ENCODE peak calls at places on chromosome 21, in six cellular contexts. N is aorta; V is stimulated activated CD4-positive, alpha-beta T cell treated with anti-CD3 and anti-CD28 coated beads, Interleukin-1b, Interleukin-23, amount 100 ng/mL, for 4 hours; O is Calu3; X is sigmoid colon; J is astrocyte of the spinal cord. H is an unnamed sample.

GRCh38 chr21:36602735-36603134 is 96.2 kb upstream of the SIM2 start:
- DNase-seq in N (no peak), J (no peak), V (no peak), O (no peak), X (no peak), H (no peak)

GRCh38 chr21:30209571-30209970 is 6.3 kb downstream of the CLDN8 start:
- DNase-seq in V (no peak), J (no peak), X (no peak), O (no peak), N (no peak), H (peak; percentile 19)

GRCh38 chr21:44304846-44305245 is 5.0 kb downstream of the PFKL start:
- DNase-seq in O (peak; percentile 56), V (peak; percentile 42), X (no peak), N (no peak), J (peak; percentile 31), H (no peak)

GRCh38 chr21:44999428-44999971 is 59.7 kb downstream of the SLX9 start:
- DNase-seq in N (peak; percentile 32), V (no peak), X (peak; percentile 57), O (no peak), J (no peak), H (peak; percentile 64)

GRCh38 chr21:29378814-29379213 is 80.1 kb downstream of the BACH1 start:
- DNase-seq in V (no peak), J (no peak), O (no peak), N (no peak), X (no peak), H (no peak)

GRCh38 chr21:46542588-46543092 is 62.2 kb downstream of the S100B start:
- DNase-seq in J (no peak), N (no peak), X (peak; percentile 54), O (no peak), V (no peak), H (no peak)

GRCh38 chr21:33901421-33902288 is 13.9 kb downstream of the ATP5PO start:
- DNase-seq in V (no peak), N (no peak), X (peak; percentile 73), J (peak; percentile 72), O (peak; percentile 7), H (no peak)

GRCh38 chr21:35156293-35156976 is 107.3 kb upstream of the RUNX1 start:
- DNase-seq in V (no peak), J (no peak), N (no peak), X (no peak), O (peak; percentile 28), H (no peak)

GRCh38 chr21:14657241-14658008 is 111.3 kb upstream of the SAMSN1 start:
- DNase-seq in O (no peak), N (no peak), J (no peak), X (no peak), V (no peak), H (no peak)

GRCh38 chr21:42515708-42516502 is 2.3 kb downstream of the SLC37A1 start:
- DNase-seq in V (no peak), N (no peak), O (peak; percentile 65), X (peak; percentile 48), J (no peak), H (peak; percentile 46)

GRCh38 chr21:32597205-32597604 is 11.9 kb upstream of the TCP10L start:
- DNase-seq in V (no peak), O (no peak), N (no peak), X (no peak), J (peak; percentile 73), H (no peak)

GRCh38 chr21:29771491-29772066 is 168.2 kb downstream of the GRIK1 start:
- DNase-seq in O (no peak), N (no peak), J (no peak), X (no peak), V (no peak), H (no peak)